ENCODE peak calls at places on chromosomes 16 and 17, in seven cellular contexts. J, I, Y, U, M, N and F are unnamed samples. For H3K4me1, the result is how much of the 10 kb centered on the place peaks cover.

GRCh38 chr16:12120331-12120981 is 143.9 kb downstream of the SNX29 start:
- DNase-seq in J (no peak), I (peak), Y (peak), U (no peak), M (no peak), N (no peak), F (peak)

GRCh38 chr17:3943240-3943891 is 20.9 kb downstream of the ATP2A3 start:
- DNase-seq in J (no peak), I (no peak), Y (no peak), U (no peak), M (no peak), N (no peak), F (no peak)

GRCh38 chr16:1337486-1337885 is 4.0 kb downstream of the BAIAP3 start:
- DNase-seq in J (no peak), I (no peak), Y (no peak), U (no peak), M (no peak), N (no peak), F (no peak)

GRCh38 chr16:56938664-56939513 is 6.9 kb downstream of the HERPUD1 start:
- DNase-seq in J (no peak), I (no peak), Y (no peak), U (no peak), M (no peak), N (no peak), F (no peak)

GRCh38 chr16:88005148-88005547 is 53.9 kb downstream of the BANP start:
- DNase-seq in J (no peak), I (no peak), Y (no peak), U (peak), M (peak), N (peak), F (no peak)

GRCh38 chr16:4415538-4416199 is 727 bp downstream of the CORO7 start:
- DNase-seq in J (peak), I (no peak), Y (no peak), U (peak), M (peak), N (peak), F (peak)

GRCh38 chr17:70110443-70110880 is 35.4 kb downstream of the KCNJ16 start:
- DNase-seq in J (no peak), I (peak), Y (peak), U (no peak), M (no peak), N (no peak), F (no peak)

GRCh38 chr16:81237282-81237681 is 1.2 kb upstream of the BCO1 start:
- DNase-seq in J (peak), I (peak), Y (no peak), U (no peak), M (no peak), N (no peak), F (no peak)

GRCh38 chr16:75010427-75010826 is 11.6 kb downstream of the ZNRF1 start:
- DNase-seq in J (no peak), I (no peak), Y (no peak), U (no peak), M (no peak), N (no peak), F (no peak)

GRCh38 chr16:87847785-87848675 is 21.3 kb downstream of the SLC7A5 start:
- DNase-seq in J (no peak), I (no peak), Y (no peak), U (no peak), M (no peak), N (no peak), F (no peak)

GRCh38 chr16:23869052-23869451 is 33.3 kb downstream of the PRKCB start:
- DNase-seq in J (no peak), I (no peak), Y (no peak), U (no peak), M (no peak), N (no peak), F (no peak)

GRCh38 chr16:89510526-89510925 is 2.3 kb downstream of the SPG7 start:
- DNase-seq in J (no peak), I (no peak), Y (no peak), U (no peak), M (no peak), N (no peak), F (no peak)

GRCh38 chr16:89506113-89506504 is 2.1 kb upstream of the SPG7 start:
- DNase-seq in J (no peak), I (peak), Y (no peak), U (no peak), M (no peak), N (no peak), F (no peak)

GRCh38 chr16:89507219-89507833 is 877 bp upstream of the SPG7 start:
- DNase-seq in J (peak), I (peak), Y (no peak), U (no peak), M (no peak), N (no peak), F (no peak)

GRCh38 chr16:89506791-89507191 is 1.4 kb upstream of the SPG7 start:
- DNase-seq in J (no peak), I (no peak), Y (no peak), U (no peak), M (no peak), N (no peak), F (no peak)

GRCh38 chr16:89507834-89508590 is at the start of gene SPG7:
- DNase-seq in J (peak), I (peak), Y (peak), U (peak), M (peak), N (peak), F (peak)
- TF ChIP-seq CTCF in J (no peak), I (no peak), Y (peak), U (no peak), M (no peak), N (peak), F (no peak)

DNA sequence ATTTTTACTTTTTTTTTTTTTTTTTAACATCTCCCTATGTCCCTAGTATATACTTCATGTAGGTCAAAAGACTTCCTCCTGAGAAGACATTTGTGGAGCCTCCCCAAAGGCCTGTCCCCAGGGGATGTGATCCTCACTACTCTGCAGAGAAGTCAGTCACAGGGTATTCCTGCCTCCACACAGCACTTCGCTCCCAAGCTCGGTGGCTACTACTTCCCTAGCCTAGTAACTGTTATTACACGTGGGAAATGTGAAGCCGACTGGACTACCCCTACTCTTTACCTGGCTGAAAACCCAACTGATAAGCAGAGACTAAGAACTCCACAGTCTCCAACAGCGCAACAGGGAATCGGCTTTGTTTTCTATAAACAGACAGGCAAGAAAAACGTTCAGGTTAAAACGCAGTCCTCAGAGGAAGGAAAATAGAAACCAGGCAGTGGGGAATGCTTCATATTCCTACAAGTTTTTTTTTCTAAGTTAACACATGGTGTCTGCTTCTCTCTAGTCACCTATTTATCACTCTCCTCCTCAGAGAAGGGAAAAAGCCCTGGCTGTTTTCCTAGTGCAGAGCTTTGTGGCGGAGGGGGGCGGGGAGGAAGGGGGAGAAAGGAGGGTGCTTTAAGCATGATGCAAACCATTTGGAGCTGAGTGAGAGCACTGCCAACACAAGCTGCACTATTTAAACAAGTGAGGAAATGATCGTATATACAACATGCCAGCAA is 117.0 kb downstream of the HIC1 start:
- DNase-seq in J (peak), I (peak), Y (peak), U (no peak), M (no peak), N (no peak), F (peak)
- H3K4me1 ChIP-seq in J (under half), I (under half), Y (under half), U (under half), M (under half), N (under half), F (under half)

GRCh38 chr16:27326251-27326650 is 12.5 kb downstream of the IL4R start:
- DNase-seq in J (no peak), I (no peak), Y (no peak), U (no peak), M (no peak), N (no peak), F (no peak)

GRCh38 chr16:27326738-27327585 is 13.2 kb downstream of the IL4R start:
- DNase-seq in J (peak), I (peak), Y (peak), U (peak), M (no peak), N (peak), F (peak)

GRCh38 chr16:27325736-27326135 is 12.0 kb downstream of the IL4R start:
- DNase-seq in J (no peak), I (no peak), Y (no peak), U (no peak), M (no peak), N (no peak), F (peak)

GRCh38 chr16:27328937-27329336 is 15.2 kb downstream of the IL4R start:
- DNase-seq in J (no peak), I (no peak), Y (no peak), U (no peak), M (no peak), N (no peak), F (no peak)

DNA sequence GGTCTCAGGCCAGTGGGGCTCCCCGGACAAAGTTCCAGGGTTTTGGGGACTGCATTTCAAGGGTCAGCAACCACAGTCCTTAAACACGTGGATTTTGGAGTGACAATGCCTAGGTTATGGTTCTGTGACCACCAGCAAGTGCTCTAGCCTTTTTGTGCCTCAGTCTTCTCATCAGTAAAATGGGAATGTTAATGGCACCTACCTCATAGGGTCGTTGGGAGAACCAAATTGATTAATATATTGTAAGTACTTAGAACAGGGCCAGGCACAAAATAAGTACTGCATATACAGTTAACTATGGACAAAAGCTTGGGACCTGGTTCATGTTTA is 13.8 kb downstream of the IL4R start:
- DNase-seq in J (no peak), I (no peak), Y (no peak), U (no peak), M (no peak), N (no peak), F (no peak)
- H3K9ac ChIP-seq in J (no peak), I (peak), Y (peak), U (no peak), M (no peak), N (no peak), F (no peak)

DNA sequence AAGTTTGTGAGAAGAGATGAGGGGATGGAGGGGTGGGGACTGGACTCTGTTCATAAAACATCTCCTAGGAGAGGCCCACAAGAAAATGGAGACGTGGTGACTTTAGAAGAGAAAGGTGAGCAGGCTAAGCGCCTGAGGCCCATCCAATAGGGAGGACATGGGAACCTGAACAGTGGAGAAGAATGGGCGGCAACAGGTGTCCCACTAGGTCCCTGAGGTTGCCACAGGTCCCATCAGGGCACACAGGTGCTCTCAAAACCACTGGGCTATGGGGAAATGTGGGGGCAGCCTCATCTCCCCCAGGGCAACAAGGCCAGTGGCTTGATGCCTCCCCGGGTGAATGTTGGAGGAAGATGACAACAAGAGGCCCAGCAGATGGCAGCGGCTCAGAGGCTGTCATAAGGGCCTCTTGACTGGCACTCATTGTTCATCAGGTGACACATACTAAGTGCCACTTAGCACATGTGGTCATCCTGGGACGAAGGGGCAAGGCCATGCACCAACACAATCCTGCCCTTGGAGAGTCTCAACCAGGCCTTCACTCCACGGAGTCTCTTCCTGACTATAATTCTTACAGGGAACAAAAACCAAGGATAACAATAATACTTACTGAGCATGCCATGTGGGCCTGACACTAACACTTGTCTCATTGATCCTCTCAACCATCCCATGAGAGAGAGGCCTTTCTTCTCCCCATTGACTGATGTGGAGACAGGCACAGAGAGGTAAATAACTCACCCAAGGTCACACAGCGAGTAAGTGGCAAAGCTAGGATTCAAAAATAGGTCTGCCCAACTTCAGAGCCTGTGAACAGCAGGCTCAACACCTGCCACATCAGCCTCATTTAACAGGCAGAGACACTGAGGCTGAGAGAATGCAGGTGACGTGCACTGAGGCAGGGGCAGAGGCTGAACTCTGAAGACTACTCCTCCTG is 38.0 kb downstream of the CUEDC1 start:
- DNase-seq in J (no peak), I (no peak), Y (no peak), U (no peak), M (no peak), N (no peak), F (no peak)
- TF ChIP-seq CTCF in J (no peak), I (no peak), Y (no peak), U (no peak), M (no peak), N (no peak), F (no peak)

DNA sequence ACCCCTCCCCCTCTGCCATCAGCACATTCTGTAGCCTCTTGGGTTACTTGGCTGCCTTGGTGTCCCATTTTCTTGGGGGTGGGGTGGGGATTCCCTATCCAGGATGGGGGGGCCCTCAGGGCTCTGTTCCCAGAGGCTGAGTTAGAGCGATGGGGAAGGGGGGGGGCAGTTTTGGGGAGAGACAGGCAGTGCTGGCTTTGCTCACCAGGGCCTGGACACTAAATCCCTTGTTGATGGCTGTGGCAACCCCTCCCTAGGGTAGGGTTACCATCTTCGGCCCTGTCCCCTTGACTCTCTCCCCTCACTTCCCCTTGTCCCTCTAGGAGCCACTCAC is 679 bp upstream of the ATP2A1 start:
- DNase-seq in J (no peak), I (no peak), Y (no peak), U (no peak), M (no peak), N (no peak), F (no peak)
- H3K4me1 ChIP-seq in J (under half), I (under half), Y (under half), U (under half), M (under half), N (under half), F (under half)

DNA sequence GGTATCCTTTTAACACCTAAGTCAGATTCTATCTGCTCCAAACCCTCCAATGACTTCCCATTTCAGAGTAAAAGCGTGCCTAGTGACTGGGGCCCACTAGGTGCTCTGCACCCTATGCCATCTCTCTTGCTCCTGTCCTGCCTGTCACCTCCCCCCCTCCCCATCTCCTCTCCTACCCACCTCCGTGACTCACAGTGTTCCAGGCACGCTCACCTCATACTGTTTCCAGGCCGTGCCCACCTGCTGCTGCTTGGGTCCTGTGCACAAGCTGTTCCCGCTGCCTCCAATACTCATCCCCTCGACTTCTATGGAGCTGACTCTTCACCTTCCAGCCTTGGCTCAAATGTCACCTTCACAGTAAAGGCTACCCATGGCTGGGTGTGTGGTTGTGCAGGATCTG is 21.7 kb downstream of the DNAH3 start:
- DNase-seq in J (no peak), I (no peak), Y (no peak), U (no peak), M (no peak), N (no peak), F (no peak)
- H3K9ac ChIP-seq in J (no peak), I (no peak), Y (no peak), U (no peak), M (no peak), N (no peak), F (no peak)

GRCh38 chr17:29176500-29177351 is 3.5 kb downstream of the MYO18A start:
- DNase-seq in J (peak), I (peak), Y (peak), U (peak), M (peak), N (peak), F (peak)
- TF ChIP-seq CTCF in J (no peak), I (no peak), Y (no peak), U (no peak), M (no peak), N (no peak), F (no peak)

GRCh38 chr17:48831549-48831883 is 681 bp downstream of the CALCOCO2 start:
- DNase-seq in J (no peak), I (no peak), Y (no peak), U (no peak), M (no peak), N (no peak), F (no peak)
- H3K4me1 ChIP-seq in J (under half), I (under half), Y (under half), U (under half), M (under half), N (under half), F (under half)